ENCODE peak calls at places on chromosomes 7 and 10, in four cellular contexts. One of them, this sample, is unnamed.

GRCh38 chr10:14282271-14282670 is 48.5 kb downstream of the FRMD4A start:
- DNase-seq in lower leg skin: no peak
- DNase-seq in GM10248: no peak
- DNase-seq in left ventricle myocardium inferior: no peak
- DNase-seq in this sample: no peak

GRCh38 chr10:130656582-130657133 is 520.5 kb downstream of the GLRX3 start:
- DNase-seq in lower leg skin: no peak
- DNase-seq in left ventricle myocardium inferior: no peak
- DNase-seq in GM10248: no peak
- DNase-seq in this sample: no peak

GRCh38 chr7:113120647-113121046 is 2.3 kb upstream of the SMIM30 start:
- DNase-seq in left ventricle myocardium inferior: no peak
- DNase-seq in lower leg skin: no peak
- DNase-seq in GM10248: no peak
- DNase-seq in this sample: peak

GRCh38 chr10:57973451-57973850 is 294.2 kb downstream of the IPMK start:
- DNase-seq in lower leg skin: no peak
- DNase-seq in left ventricle myocardium inferior: no peak
- DNase-seq in GM10248: no peak
- DNase-seq in this sample: no peak

GRCh38 chr10:91206427-91206826 is 14.0 kb upstream of the PCGF5 start:
- DNase-seq in GM10248: no peak
- DNase-seq in lower leg skin: no peak
- DNase-seq in left ventricle myocardium inferior: no peak
- DNase-seq in this sample: no peak

GRCh38 chr10:7192831-7193348 is 217.9 kb downstream of the SFMBT2 start:
- DNase-seq in GM10248: no peak
- DNase-seq in left ventricle myocardium inferior: no peak
- DNase-seq in lower leg skin: no peak
- DNase-seq in this sample: no peak

GRCh38 chr7:91685544-91685943 is 195.0 kb downstream of the MTERF1 start:
- DNase-seq in GM10248: no peak
- DNase-seq in left ventricle myocardium inferior: no peak
- DNase-seq in lower leg skin: no peak
- DNase-seq in this sample: peak

GRCh38 chr7:33500590-33500989 is 371.2 kb downstream of the BBS9 start:
- DNase-seq in GM10248: no peak
- DNase-seq in lower leg skin: no peak
- DNase-seq in left ventricle myocardium inferior: no peak
- DNase-seq in this sample: peak

GRCh38 chr10:45555789-45556188 is 116.8 kb downstream of the ZFAND4 start:
- DNase-seq in left ventricle myocardium inferior: no peak
- DNase-seq in GM10248: no peak
- DNase-seq in lower leg skin: no peak
- DNase-seq in this sample: peak

GRCh38 chr7:149225656-149226055 is 13.8 kb upstream of the ZNF212 start:
- DNase-seq in left ventricle myocardium inferior: no peak
- DNase-seq in lower leg skin: no peak
- DNase-seq in GM10248: no peak
- DNase-seq in this sample: no peak

GRCh38 chr10:43128958-43129706 is 9.1 kb upstream of the CSGALNACT2 start:
- DNase-seq in GM10248: peak
- DNase-seq in left ventricle myocardium inferior: no peak
- DNase-seq in lower leg skin: no peak
- DNase-seq in this sample: peak

GRCh38 chr10:123102673-123103072 is 33.1 kb upstream of the HMX3 start:
- DNase-seq in GM10248: no peak
- DNase-seq in left ventricle myocardium inferior: no peak
- DNase-seq in lower leg skin: no peak
- DNase-seq in this sample: no peak

GRCh38 chr10:45513586-45513985 is 139.6 kb downstream of the ALOX5 start:
- DNase-seq in GM10248: no peak
- DNase-seq in lower leg skin: no peak
- DNase-seq in left ventricle myocardium inferior: no peak
- DNase-seq in this sample: no peak

GRCh38 chr10:14560274-14560673 is 214.4 kb downstream of the FAM107B start:
- DNase-seq in left ventricle myocardium inferior: no peak
- DNase-seq in lower leg skin: no peak
- DNase-seq in GM10248: no peak
- DNase-seq in this sample: peak

GRCh38 chr10:121288011-121288410 is 310.2 kb downstream of the FGFR2 start:
- DNase-seq in lower leg skin: no peak
- DNase-seq in left ventricle myocardium inferior: no peak
- DNase-seq in GM10248: no peak
- DNase-seq in this sample: no peak

GRCh38 chr10:120979435-120980315 is 128.5 kb downstream of the WDR11 start:
- DNase-seq in left ventricle myocardium inferior: no peak
- DNase-seq in GM10248: no peak
- DNase-seq in lower leg skin: no peak
- DNase-seq in this sample: no peak

GRCh38 chr7:30247546-30248386 is 36.6 kb upstream of the ZNRF2 start:
- DNase-seq in left ventricle myocardium inferior: no peak
- DNase-seq in lower leg skin: no peak
- DNase-seq in GM10248: no peak
- DNase-seq in this sample: no peak

GRCh38 chr7:7884855-7885254 is 83.7 kb upstream of the GLCCI1 start:
- DNase-seq in lower leg skin: no peak
- DNase-seq in left ventricle myocardium inferior: no peak
- DNase-seq in GM10248: no peak
- DNase-seq in this sample: peak

GRCh38 chr7:6375346-6376101 is 72.2 kb downstream of the DAGLB start:
- DNase-seq in GM10248: no peak
- DNase-seq in left ventricle myocardium inferior: no peak
- DNase-seq in lower leg skin: no peak
- DNase-seq in this sample: peak

GRCh38 chr7:29485376-29486190 is 78.1 kb upstream of the PRR15 start:
- DNase-seq in lower leg skin: no peak
- DNase-seq in GM10248: no peak
- DNase-seq in left ventricle myocardium inferior: no peak
- DNase-seq in this sample: no peak

GRCh38 chr10:21207852-21208646 is 310.9 kb upstream of the NEBL start:
- DNase-seq in lower leg skin: no peak
- DNase-seq in left ventricle myocardium inferior: no peak
- DNase-seq in GM10248: no peak
- DNase-seq in this sample: no peak

GRCh38 chr7:56495165-56495564 is 378.9 kb upstream of the NUPR2 start:
- DNase-seq in lower leg skin: no peak
- DNase-seq in left ventricle myocardium inferior: no peak
- DNase-seq in GM10248: no peak
- DNase-seq in this sample: no peak

GRCh38 chr10:33248638-33249037 is 85.8 kb downstream of the NRP1 start:
- DNase-seq in left ventricle myocardium inferior: no peak
- DNase-seq in lower leg skin: no peak
- DNase-seq in GM10248: no peak
- DNase-seq in this sample: peak

GRCh38 chr7:157432541-157432956 is 95.7 kb downstream of the DNAJB6 start:
- DNase-seq in left ventricle myocardium inferior: no peak
- DNase-seq in lower leg skin: no peak
- DNase-seq in GM10248: no peak
- DNase-seq in this sample: peak

GRCh38 chr7:67610897-67611296 is 614.3 kb downstream of the TYW1 start:
- DNase-seq in left ventricle myocardium inferior: no peak
- DNase-seq in lower leg skin: no peak
- DNase-seq in GM10248: no peak
- DNase-seq in this sample: no peak

GRCh38 chr10:93911865-93912264 is 18.1 kb downstream of the SLC35G1 start:
- DNase-seq in lower leg skin: no peak
- DNase-seq in left ventricle myocardium inferior: no peak
- DNase-seq in GM10248: no peak
- DNase-seq in this sample: no peak

GRCh38 chr10:70849582-70850016 is 33.9 kb downstream of the SGPL1 start:
- DNase-seq in lower leg skin: no peak
- DNase-seq in GM10248: no peak
- DNase-seq in left ventricle myocardium inferior: no peak
- DNase-seq in this sample: peak

GRCh38 chr10:59971915-59972314 is 65.6 kb upstream of the CCDC6 start:
- DNase-seq in left ventricle myocardium inferior: no peak
- DNase-seq in lower leg skin: no peak
- DNase-seq in GM10248: no peak
- DNase-seq in this sample: peak

GRCh38 chr7:33145174-33145573 is 15.8 kb downstream of the BBS9 start:
- DNase-seq in left ventricle myocardium inferior: no peak
- DNase-seq in GM10248: no peak
- DNase-seq in lower leg skin: no peak
- DNase-seq in this sample: no peak

GRCh38 chr7:117908031-117908795 is 35.0 kb upstream of the CTTNBP2 start:
- DNase-seq in lower leg skin: no peak
- DNase-seq in GM10248: no peak
- DNase-seq in left ventricle myocardium inferior: no peak
- DNase-seq in this sample: no peak

GRCh38 chr10:76080406-76080805 is 649.0 kb downstream of the LRMDA start:
- DNase-seq in left ventricle myocardium inferior: no peak
- DNase-seq in GM10248: no peak
- DNase-seq in lower leg skin: no peak
- DNase-seq in this sample: peak

GRCh38 chr7:39609462-39610149 is 13.8 kb upstream of the RALA start:
- DNase-seq in lower leg skin: no peak
- DNase-seq in left ventricle myocardium inferior: peak
- DNase-seq in GM10248: peak
- DNase-seq in this sample: no peak

GRCh38 chr7:157657741-157658740 is 321.2 kb downstream of the DNAJB6 start:
- DNase-seq in GM10248: no peak
- DNase-seq in left ventricle myocardium inferior: no peak
- DNase-seq in lower leg skin: no peak
- DNase-seq in this sample: no peak

DNA sequence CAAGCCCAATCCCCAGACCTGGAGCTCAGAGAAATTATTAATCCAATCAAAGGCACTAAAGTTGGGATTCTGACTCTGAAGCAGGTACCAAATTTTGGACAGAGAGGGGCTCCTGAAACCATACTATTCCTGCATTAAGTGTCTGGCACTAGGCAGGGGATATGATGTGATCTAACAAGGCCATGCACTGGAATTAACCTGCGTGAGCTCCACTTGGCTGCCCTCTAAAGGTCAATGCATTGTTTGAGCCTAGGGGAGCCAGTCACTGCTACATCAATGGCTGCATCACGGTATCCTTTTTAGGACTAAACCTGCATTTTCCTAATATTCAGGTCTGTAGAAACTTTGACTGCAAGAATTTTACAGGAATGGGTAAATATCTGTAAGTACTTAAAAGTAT is 42.1 kb downstream of the ST8SIA6 start:
- DNase-seq in left ventricle myocardium inferior: no peak
- DNase-seq in GM10248: no peak
- DNase-seq in lower leg skin: no peak
- DNase-seq in this sample: no peak
- TF ChIP-seq CTCF in left ventricle myocardium inferior: no peak
- TF ChIP-seq CTCF in GM10248: no peak
- TF ChIP-seq CTCF in lower leg skin: no peak
- TF ChIP-seq CTCF in this sample: no peak

GRCh38 chr10:104689547-104689946 is 48.5 kb downstream of the SORCS3 start:
- DNase-seq in lower leg skin: no peak
- DNase-seq in GM10248: no peak
- DNase-seq in left ventricle myocardium inferior: no peak
- DNase-seq in this sample: no peak
- TF ChIP-seq CTCF in lower leg skin: no peak
- TF ChIP-seq CTCF in GM10248: no peak
- TF ChIP-seq CTCF in left ventricle myocardium inferior: no peak
- TF ChIP-seq CTCF in this sample: no peak

DNA sequence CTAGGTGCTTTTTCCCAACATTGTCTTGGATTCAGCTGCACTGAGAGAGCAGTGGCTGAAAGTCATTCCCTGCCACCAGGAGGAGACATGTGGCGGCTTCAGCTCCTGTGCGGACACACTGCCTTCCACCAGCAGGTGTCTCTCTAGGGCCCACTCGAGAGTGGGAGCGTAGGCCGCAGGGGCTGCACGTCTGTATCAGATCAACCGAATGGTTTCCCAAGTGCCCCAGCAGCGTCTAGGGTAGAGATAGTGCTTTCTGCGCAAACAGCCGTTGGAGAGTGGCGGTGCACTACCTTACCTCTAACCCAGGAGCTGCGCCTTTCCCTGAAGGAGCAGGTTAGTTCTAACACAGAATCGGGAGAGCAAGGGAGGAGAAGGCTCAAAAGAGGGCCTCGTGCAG is 31.7 kb downstream of the PAPOLB start:
- DNase-seq in GM10248: peak
- DNase-seq in left ventricle myocardium inferior: peak
- DNase-seq in lower leg skin: no peak
- DNase-seq in this sample: peak
- TF ChIP-seq CTCF in GM10248: peak
- TF ChIP-seq CTCF in left ventricle myocardium inferior: peak
- TF ChIP-seq CTCF in lower leg skin: no peak
- TF ChIP-seq CTCF in this sample: peak

GRCh38 chr7:52925332-52925731 is 110.1 kb upstream of the POM121L12 start:
- DNase-seq in lower leg skin: no peak
- DNase-seq in GM10248: no peak
- DNase-seq in left ventricle myocardium inferior: no peak
- DNase-seq in this sample: no peak
- TF ChIP-seq CTCF in lower leg skin: no peak
- TF ChIP-seq CTCF in GM10248: no peak
- TF ChIP-seq CTCF in left ventricle myocardium inferior: no peak
- TF ChIP-seq CTCF in this sample: no peak

DNA sequence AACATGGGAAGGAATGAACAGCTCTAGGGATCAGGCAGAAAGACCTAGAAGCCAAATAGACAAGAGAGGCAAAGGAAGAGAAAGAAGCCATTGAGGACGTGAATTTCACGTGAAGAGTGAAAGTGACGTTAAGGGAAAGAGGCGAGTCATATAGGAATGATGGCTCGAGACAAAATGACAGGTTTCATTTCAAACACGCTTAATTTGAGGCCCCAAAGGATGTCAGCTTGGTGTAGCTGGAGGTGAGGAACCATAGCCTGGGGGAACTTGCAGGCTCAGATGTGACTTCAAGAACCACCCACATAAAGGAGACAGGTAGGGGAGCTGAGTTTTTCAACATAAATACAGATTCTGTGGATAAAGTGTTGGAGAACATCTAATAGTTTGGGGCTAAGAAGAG is 84.3 kb upstream of the ATP6V0A4 start:
- DNase-seq in GM10248: no peak
- DNase-seq in lower leg skin: no peak
- DNase-seq in left ventricle myocardium inferior: no peak
- DNase-seq in this sample: no peak
- TF ChIP-seq CTCF in GM10248: no peak
- TF ChIP-seq CTCF in lower leg skin: no peak
- TF ChIP-seq CTCF in left ventricle myocardium inferior: no peak
- TF ChIP-seq CTCF in this sample: no peak

This sample was measured in fibroblast of the aortic adventitia.